ENCODE peak calls at places on chromosomes 5 and 9, in six cellular contexts. W is A549, I is K562, S is HepG2, K is endothelial cell of umbilical vein, V is GM12878. E is an unnamed sample.

GRCh38 chr9:121765021-121765950 is 113.9 kb downstream of the DAB2IP start:
- DNase-seq in V (no peak), S (peak), I (no peak), K (peak), W (no peak), E (no peak)

GRCh38 chr5:157670662-157671591 is at the start of gene C5orf52:
- DNase-seq in S (peak), I (no peak), W (peak), K (peak), V (peak), E (peak)

GRCh38 chr9:21761309-21761901 is 41.0 kb upstream of the MTAP start:
- DNase-seq in S (no peak), I (no peak), W (no peak), V (peak), K (no peak), E (no peak)

GRCh38 chr5:133735346-133735745 is 123.0 kb upstream of the FSTL4 start:
- DNase-seq in V (no peak), K (peak), W (no peak), I (no peak), S (peak), E (peak)

GRCh38 chr5:948472-949274 is 56.0 kb downstream of the TRIP13 start:
- DNase-seq in V (no peak), S (no peak), W (no peak), I (no peak), K (no peak), E (peak)

GRCh38 chr5:56449071-56449470 is 215.9 kb upstream of the ANKRD55 start:
- DNase-seq in K (no peak), V (no peak), I (no peak), W (no peak), S (no peak), E (no peak)

GRCh38 chr5:144333336-144333920 is 162.8 kb downstream of the KCTD16 start:
- DNase-seq in W (no peak), S (no peak), V (peak), K (no peak), I (no peak), E (no peak)

GRCh38 chr9:124278054-124278540 is 20.3 kb downstream of the NEK6 start:
- DNase-seq in I (peak), V (no peak), S (no peak), K (no peak), W (no peak), E (peak)

DNA sequence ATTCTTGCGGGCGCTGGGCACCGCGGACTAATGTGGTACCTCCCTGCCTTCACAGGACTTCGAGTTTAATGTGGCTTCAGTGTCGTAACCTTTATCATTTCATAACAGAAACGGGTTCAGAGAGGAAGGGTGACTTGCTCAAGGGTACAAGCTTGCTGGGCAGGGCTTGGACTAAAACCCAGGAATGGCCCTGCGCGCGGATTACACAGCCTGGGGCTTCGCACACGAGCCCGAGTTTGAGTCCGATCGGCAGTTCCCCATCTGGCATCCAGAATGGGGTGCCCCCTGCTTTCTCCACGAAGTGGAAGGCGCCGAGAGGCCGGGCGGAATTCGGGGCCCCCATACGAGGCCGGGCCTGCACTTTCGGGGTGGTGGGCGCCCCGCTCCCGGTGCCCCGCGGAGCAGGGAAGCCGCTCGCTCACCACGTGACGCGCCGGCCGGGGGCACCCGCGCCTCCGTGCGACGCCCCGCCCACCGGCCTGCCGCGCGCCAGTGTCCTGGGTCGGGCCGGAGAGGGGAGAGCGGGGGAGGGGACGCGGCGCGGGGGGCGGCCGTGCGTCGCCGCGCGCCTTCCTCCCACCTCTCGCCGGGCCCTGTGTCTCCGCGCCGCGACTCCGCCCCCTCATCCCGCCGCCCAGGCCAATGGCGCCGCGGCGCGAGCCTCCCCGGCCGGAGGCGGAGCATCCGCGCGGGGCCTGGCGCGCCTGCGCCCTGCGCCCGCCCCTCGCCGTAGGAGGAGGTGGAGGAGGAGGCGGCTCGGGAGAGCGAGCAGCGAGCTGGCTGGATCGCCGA is at the start of gene SET:
- DNase-seq in V (peak), S (peak), W (peak), K (peak), I (peak), E (peak)
- TF ChIP-seq POLR2A in V (peak), S (peak), W (peak), K (no peak), I (peak), E (peak)

GRCh38 chr9:107214381-107214780 is 68.7 kb upstream of the RAD23B start:
- DNase-seq in S (no peak), V (no peak), W (no peak), K (no peak), I (no peak), E (no peak)
- TF ChIP-seq MYC in S (no peak), V (no peak), W (no peak), K (no peak), I (no peak), E (no peak)

GRCh38 chr9:97905228-97905627 is 17.1 kb downstream of the TRMO start:
- DNase-seq in W (no peak), S (no peak), I (no peak), V (no peak), K (no peak), E (no peak)
- TF ChIP-seq MAX in W (no peak), S (no peak), I (no peak), V (no peak), K (no peak), E (no peak)

GRCh38 chr9:133356391-133357091 is at the start of the genes SURF1 and SURF2:
- DNase-seq in I (peak), K (peak), S (peak), W (peak), V (no peak), E (peak)
- TF ChIP-seq POLR2A in I (peak), K (peak), S (no peak), W (peak), V (peak), E (peak)

GRCh38 chr5:54469655-54470054 is 14.2 kb downstream of the HSPB3 start:
- DNase-seq in I (no peak), S (no peak), V (peak), W (no peak), K (no peak), E (peak)
- TF ChIP-seq MYC in I (no peak), S (no peak), V (no peak), W (no peak), K (no peak), E (no peak)

DNA sequence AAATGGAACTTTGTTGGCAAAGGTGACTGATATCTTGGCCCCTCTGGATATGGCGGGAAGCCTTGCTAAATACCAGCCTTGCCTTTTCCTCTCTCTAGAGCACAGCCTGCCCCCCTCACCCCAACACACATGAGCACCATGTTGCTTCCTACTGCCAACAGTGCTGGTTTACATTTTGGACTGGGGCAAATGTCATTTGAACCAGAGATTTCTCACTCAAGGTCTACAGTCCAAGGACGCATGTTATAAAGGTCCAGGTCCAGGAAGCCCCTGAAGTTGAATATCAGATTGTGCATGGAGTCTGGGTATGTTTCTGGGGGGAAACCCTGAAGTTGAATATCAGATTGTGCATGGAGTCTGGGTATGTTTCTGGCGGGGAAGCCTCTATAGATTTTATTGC is 19.9 kb downstream of the NEURL1B start:
- DNase-seq in W (no peak), K (no peak), I (no peak), S (no peak), V (no peak), E (no peak)
- TF ChIP-seq MAX in W (no peak), K (no peak), I (no peak), S (no peak), V (no peak), E (no peak)

GRCh38 chr9:86636614-86637013 is 282.4 kb upstream of the TUT7 start:
- DNase-seq in I (peak), S (no peak), V (no peak), K (no peak), W (no peak), E (no peak)

GRCh38 chr9:86636051-86636450 is 281.8 kb upstream of the TUT7 start:
- DNase-seq in K (no peak), S (no peak), I (no peak), V (no peak), W (no peak), E (no peak)

GRCh38 chr9:86632537-86632936 is 278.3 kb upstream of the TUT7 start:
- DNase-seq in I (no peak), K (no peak), V (no peak), W (no peak), S (no peak), E (no peak)

GRCh38 chr9:86634501-86634900 is 280.3 kb upstream of the TUT7 start:
- DNase-seq in V (no peak), S (no peak), I (no peak), K (no peak), W (no peak), E (no peak)

DNA sequence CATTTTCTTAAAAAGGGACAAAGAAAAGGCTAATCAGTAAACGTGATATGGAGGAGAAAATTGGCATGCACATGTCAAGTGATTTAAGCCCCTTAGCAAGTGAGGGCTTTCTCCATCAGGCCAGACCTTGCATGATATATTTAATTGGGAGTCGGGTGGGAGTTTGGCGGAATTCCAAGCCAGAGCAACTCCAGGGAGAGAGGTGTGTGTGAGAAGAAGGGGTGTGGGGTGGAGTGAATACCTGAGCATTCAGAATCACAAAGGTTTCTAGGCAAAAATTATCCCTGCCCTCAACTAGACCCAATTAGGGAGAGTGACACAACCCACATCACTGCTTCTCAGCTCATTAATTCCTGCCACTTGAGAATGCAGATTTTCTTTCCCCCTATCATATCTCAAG is 279.7 kb upstream of the TUT7 start:
- DNase-seq in V (no peak), I (no peak), W (no peak), K (no peak), S (no peak), E (no peak)
- TF ChIP-seq POLR2A in V (no peak), I (no peak), W (no peak), K (no peak), S (no peak), E (no peak)

DNA sequence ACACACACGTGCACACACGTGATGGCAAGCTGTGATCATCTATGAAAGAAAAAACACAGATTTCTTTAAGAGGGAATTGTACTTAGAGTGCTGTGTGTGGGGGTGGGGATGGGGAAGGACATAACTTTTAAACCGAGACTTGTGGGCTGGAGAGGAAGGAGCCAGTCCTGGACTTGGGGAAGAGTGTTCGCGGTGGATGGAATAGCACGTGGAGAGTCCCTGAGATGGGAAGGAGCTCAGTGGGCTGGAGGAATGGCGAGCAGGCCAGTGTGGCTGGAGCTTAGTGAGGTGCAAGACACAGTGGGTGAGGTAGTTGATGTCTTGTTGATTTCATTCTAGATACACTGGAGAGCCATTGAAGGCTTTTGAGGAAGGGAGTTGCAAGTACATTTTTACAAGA is 78.5 kb downstream of the RGS3 start:
- DNase-seq in W (no peak), S (no peak), V (no peak), K (no peak), I (no peak), E (no peak)
- TF ChIP-seq MYC in W (no peak), S (no peak), V (no peak), K (no peak), I (no peak), E (no peak)